ENCODE peak calls at places on chromosomes 2 and 18, in five cellular contexts. T is RKO, F is GM20000, A is HTR-8/SVneo, D is HT-29. R is an unnamed sample.

GRCh38 chr2:106695919-106696318 is 190.0 kb downstream of the ST6GAL2 start:
- DNase-seq in T (no peak), F (no peak), A (no peak), D (no peak), R (no peak)

GRCh38 chr2:30655660-30656059 is 151.6 kb downstream of the CAPN13 start:
- DNase-seq in T (no peak), F (no peak), A (no peak), D (no peak), R (no peak)

GRCh38 chr2:229869226-229869625 is 52.6 kb downstream of the TRIP12 start:
- DNase-seq in T (no peak), F (no peak), A (no peak), D (no peak), R (no peak)

GRCh38 chr2:84894758-84895520 is 10.5 kb upstream of the TMSB10 start:
- DNase-seq in T (no peak), F (no peak), A (no peak), D (no peak), R (no peak)

GRCh38 chr18:26617151-26617554 is 68.8 kb upstream of the KCTD1 start:
- DNase-seq in T (peak), F (no peak), A (peak), D (peak), R (peak)

GRCh38 chr2:99635710-99636431 is 146.1 kb upstream of the REV1 start:
- DNase-seq in T (no peak), F (no peak), A (no peak), D (no peak), R (no peak)

GRCh38 chr2:109439897-109440506 is 173.8 kb downstream of the SEPTIN10 start:
- DNase-seq in T (no peak), F (no peak), A (no peak), D (no peak), R (no peak)

GRCh38 chr2:94762600-94762999 is 108.6 kb upstream of the TEKT4 start:
- DNase-seq in T (no peak), F (no peak), A (no peak), D (peak), R (no peak)

GRCh38 chr2:127469051-127469450 is 50.8 kb downstream of the PROC start:
- DNase-seq in T (no peak), F (no peak), A (no peak), D (no peak), R (no peak)

GRCh38 chr18:79386547-79386946 is 9.2 kb upstream of the NFATC1 start:
- DNase-seq in T (no peak), F (no peak), A (no peak), D (no peak), R (no peak)

GRCh38 chr18:68763082-68763481 is 34.8 kb upstream of the CCDC102B start:
- DNase-seq in T (peak), F (no peak), A (no peak), D (no peak), R (no peak)

GRCh38 chr2:221283896-221284295 is 288.2 kb downstream of the EPHA4 start:
- DNase-seq in T (no peak), F (no peak), A (peak), D (no peak), R (no peak)

GRCh38 chr18:79805211-79805862 is 7.6 kb downstream of the KCNG2 start:
- DNase-seq in T (no peak), F (no peak), A (no peak), D (no peak), R (no peak)

GRCh38 chr2:46230115-46230571 is 67.1 kb upstream of the EPAS1 start:
- DNase-seq in T (no peak), F (peak), A (no peak), D (no peak), R (no peak)

GRCh38 chr2:233844836-233845235 is 9.5 kb downstream of the HJURP start:
- DNase-seq in T (no peak), F (no peak), A (no peak), D (no peak), R (no peak)

GRCh38 chr18:64171576-64171975 is 22.7 kb upstream of the LINC00305 start:
- DNase-seq in T (no peak), F (no peak), A (no peak), D (no peak), R (no peak)

GRCh38 chr2:162475661-162476060 is 131.7 kb downstream of the GCA start:
- DNase-seq in T (no peak), F (no peak), A (no peak), D (no peak), R (no peak)

GRCh38 chr2:144582651-144583361 is 62.9 kb upstream of the ZEB2 start:
- DNase-seq in T (no peak), F (no peak), A (no peak), D (no peak), R (no peak)

R was measured in H54.